ENCODE peak calls at places on chromosomes 11 and 22, in nine cellular contexts. One of them, this sample, is unnamed.
A peak's percentile ranks its signal among the peaks of the same experiment; 100 is the strongest.

GRCh38 chr11:120413480-120413879 is 77.3 kb downstream of the ARHGEF12 start:
- DNase-seq in astrocyte: peak; percentile 91
- DNase-seq in H1: no peak
- DNase-seq in endothelial cell of umbilical vein: no peak
- DNase-seq in neuronal stem cell: no peak
- DNase-seq in neural progenitor cell: no peak
- DNase-seq in fibroblast of lung: peak; percentile 93
- DNase-seq in trophoblast cell: no peak
- DNase-seq in PC-3: peak; percentile 79
- DNase-seq in this sample: peak; percentile 85

GRCh38 chr11:16001899-16002426 is 354.4 kb downstream of the SOX6 start:
- DNase-seq in astrocyte: peak; percentile 98
- DNase-seq in H1: no peak
- DNase-seq in endothelial cell of umbilical vein: peak; percentile 87
- DNase-seq in neuronal stem cell: peak; percentile 18
- DNase-seq in neural progenitor cell: peak; percentile 62
- DNase-seq in fibroblast of lung: peak; percentile 98
- DNase-seq in trophoblast cell: peak; percentile 7
- DNase-seq in PC-3: peak; percentile 30
- DNase-seq in this sample: peak; percentile 87

GRCh38 chr22:39490135-39490798 is 11.8 kb upstream of the MIEF1 start:
- DNase-seq in astrocyte: peak; percentile 65
- DNase-seq in H1: peak; percentile 81
- DNase-seq in endothelial cell of umbilical vein: peak; percentile 60
- DNase-seq in neuronal stem cell: peak; percentile 56
- DNase-seq in neural progenitor cell: peak; percentile 89
- DNase-seq in fibroblast of lung: peak; percentile 72
- DNase-seq in trophoblast cell: peak; percentile 70
- DNase-seq in PC-3: peak; percentile 69
- DNase-seq in this sample: peak; percentile 91

GRCh38 chr11:2096001-2096918 is 42.9 kb downstream of the IGF2 start:
- DNase-seq in astrocyte: peak; percentile 59
- DNase-seq in H1: no peak
- DNase-seq in endothelial cell of umbilical vein: no peak
- DNase-seq in neuronal stem cell: no peak
- DNase-seq in neural progenitor cell: no peak
- DNase-seq in fibroblast of lung: peak; percentile 73
- DNase-seq in trophoblast cell: no peak
- DNase-seq in PC-3: no peak
- DNase-seq in this sample: peak; percentile 56

GRCh38 chr11:131470526-131470925 is 100.1 kb downstream of the NTM start:
- DNase-seq in astrocyte: no peak
- DNase-seq in H1: no peak
- DNase-seq in endothelial cell of umbilical vein: no peak
- DNase-seq in neuronal stem cell: no peak
- DNase-seq in neural progenitor cell: no peak
- DNase-seq in fibroblast of lung: no peak
- DNase-seq in trophoblast cell: no peak
- DNase-seq in PC-3: no peak
- DNase-seq in this sample: no peak

GRCh38 chr22:37486224-37486845 is at the start of gene MFNG:
- DNase-seq in astrocyte: no peak
- DNase-seq in H1: peak; percentile 83
- DNase-seq in endothelial cell of umbilical vein: peak; percentile 80
- DNase-seq in neuronal stem cell: peak; percentile 62
- DNase-seq in neural progenitor cell: peak; percentile 91
- DNase-seq in fibroblast of lung: peak; percentile 20
- DNase-seq in trophoblast cell: peak; percentile 34
- DNase-seq in PC-3: peak; percentile 55
- DNase-seq in this sample: peak; percentile 68

GRCh38 chr11:35893796-35894475 is 49.9 kb upstream of the LDLRAD3 start:
- DNase-seq in astrocyte: no peak
- DNase-seq in H1: no peak
- DNase-seq in endothelial cell of umbilical vein: no peak
- DNase-seq in neuronal stem cell: no peak
- DNase-seq in neural progenitor cell: no peak
- DNase-seq in fibroblast of lung: peak; percentile 29
- DNase-seq in trophoblast cell: peak; percentile 98
- DNase-seq in PC-3: peak; percentile 95
- DNase-seq in this sample: no peak

GRCh38 chr11:36343436-36343835 is 47.3 kb downstream of the PRR5L start:
- DNase-seq in astrocyte: no peak
- DNase-seq in H1: no peak
- DNase-seq in endothelial cell of umbilical vein: no peak
- DNase-seq in neuronal stem cell: no peak
- DNase-seq in neural progenitor cell: no peak
- DNase-seq in fibroblast of lung: no peak
- DNase-seq in trophoblast cell: no peak
- DNase-seq in PC-3: no peak
- DNase-seq in this sample: no peak

GRCh38 chr11:124917115-124917637 is 1.9 kb upstream of the HEPN1 start:
- DNase-seq in astrocyte: no peak
- DNase-seq in H1: no peak
- DNase-seq in endothelial cell of umbilical vein: no peak
- DNase-seq in neuronal stem cell: no peak
- DNase-seq in neural progenitor cell: no peak
- DNase-seq in fibroblast of lung: peak; percentile 28
- DNase-seq in trophoblast cell: no peak
- DNase-seq in PC-3: no peak
- DNase-seq in this sample: peak; percentile 47

GRCh38 chr22:37708580-37709444 is 12.0 kb downstream of the TRIOBP start:
- DNase-seq in astrocyte: no peak
- DNase-seq in H1: no peak
- DNase-seq in endothelial cell of umbilical vein: no peak
- DNase-seq in neuronal stem cell: no peak
- DNase-seq in neural progenitor cell: no peak
- DNase-seq in fibroblast of lung: no peak
- DNase-seq in trophoblast cell: no peak
- DNase-seq in PC-3: no peak
- DNase-seq in this sample: no peak

GRCh38 chr22:49997932-49998717 is 14.4 kb downstream of the IL17REL start:
- DNase-seq in astrocyte: no peak
- DNase-seq in H1: no peak
- DNase-seq in endothelial cell of umbilical vein: no peak
- DNase-seq in neuronal stem cell: no peak
- DNase-seq in neural progenitor cell: no peak
- DNase-seq in fibroblast of lung: no peak
- DNase-seq in trophoblast cell: no peak
- DNase-seq in PC-3: no peak
- DNase-seq in this sample: no peak

GRCh38 chr11:76265771-76266241 is 59.5 kb upstream of the WNT11 start:
- DNase-seq in astrocyte: peak; percentile 3
- DNase-seq in H1: no peak
- DNase-seq in endothelial cell of umbilical vein: no peak
- DNase-seq in neuronal stem cell: no peak
- DNase-seq in neural progenitor cell: no peak
- DNase-seq in fibroblast of lung: peak; percentile 22
- DNase-seq in trophoblast cell: no peak
- DNase-seq in PC-3: no peak
- DNase-seq in this sample: peak; percentile 58

GRCh38 chr11:130580372-130580771 is 131.9 kb downstream of the ADAMTS15 start:
- DNase-seq in astrocyte: peak; percentile 99
- DNase-seq in H1: no peak
- DNase-seq in endothelial cell of umbilical vein: peak; percentile 61
- DNase-seq in neuronal stem cell: peak; percentile 71
- DNase-seq in neural progenitor cell: peak; percentile 89
- DNase-seq in fibroblast of lung: peak; percentile 99
- DNase-seq in trophoblast cell: peak; percentile 77
- DNase-seq in PC-3: peak; percentile 94
- DNase-seq in this sample: peak; percentile 89

GRCh38 chr22:24326266-24326665 is 55.6 kb downstream of the SPECC1L start:
- DNase-seq in astrocyte: no peak
- DNase-seq in H1: no peak
- DNase-seq in endothelial cell of umbilical vein: no peak
- DNase-seq in neuronal stem cell: no peak
- DNase-seq in neural progenitor cell: no peak
- DNase-seq in fibroblast of lung: no peak
- DNase-seq in trophoblast cell: no peak
- DNase-seq in PC-3: no peak
- DNase-seq in this sample: no peak

GRCh38 chr22:39856588-39856987 is 37.0 kb downstream of the ENTHD1 start:
- DNase-seq in astrocyte: no peak
- DNase-seq in H1: no peak
- DNase-seq in endothelial cell of umbilical vein: no peak
- DNase-seq in neuronal stem cell: no peak
- DNase-seq in neural progenitor cell: no peak
- DNase-seq in fibroblast of lung: no peak
- DNase-seq in trophoblast cell: no peak
- DNase-seq in PC-3: no peak
- DNase-seq in this sample: no peak

GRCh38 chr22:41914611-41915034 is 251 bp downstream of the SHISA8 start:
- DNase-seq in astrocyte: no peak
- DNase-seq in H1: no peak
- DNase-seq in endothelial cell of umbilical vein: no peak
- DNase-seq in neuronal stem cell: no peak
- DNase-seq in neural progenitor cell: peak; percentile 58
- DNase-seq in fibroblast of lung: no peak
- DNase-seq in trophoblast cell: no peak
- DNase-seq in PC-3: no peak
- DNase-seq in this sample: no peak

GRCh38 chr11:74418509-74418895 is 20.3 kb upstream of the PGM2L1 start:
- DNase-seq in astrocyte: peak; percentile 90
- DNase-seq in H1: no peak
- DNase-seq in endothelial cell of umbilical vein: peak; percentile 95
- DNase-seq in neuronal stem cell: no peak
- DNase-seq in neural progenitor cell: no peak
- DNase-seq in fibroblast of lung: peak; percentile 92
- DNase-seq in trophoblast cell: peak; percentile 36
- DNase-seq in PC-3: peak; percentile 93
- DNase-seq in this sample: peak; percentile 83

GRCh38 chr11:77446911-77447629 is 26.8 kb downstream of the PAK1 start:
- DNase-seq in astrocyte: peak; percentile 8
- DNase-seq in H1: no peak
- DNase-seq in endothelial cell of umbilical vein: no peak
- DNase-seq in neuronal stem cell: no peak
- DNase-seq in neural progenitor cell: no peak
- DNase-seq in fibroblast of lung: peak; percentile 18
- DNase-seq in trophoblast cell: no peak
- DNase-seq in PC-3: peak; percentile 12
- DNase-seq in this sample: no peak

GRCh38 chr22:49719046-49719445 is 108.6 kb downstream of the BRD1 start:
- DNase-seq in astrocyte: no peak
- DNase-seq in H1: no peak
- DNase-seq in endothelial cell of umbilical vein: no peak
- DNase-seq in neuronal stem cell: no peak
- DNase-seq in neural progenitor cell: no peak
- DNase-seq in fibroblast of lung: no peak
- DNase-seq in trophoblast cell: no peak
- DNase-seq in PC-3: no peak
- DNase-seq in this sample: no peak

GRCh38 chr11:32821517-32821916 is 8.2 kb upstream of the PRRG4 start:
- DNase-seq in astrocyte: peak; percentile 56
- DNase-seq in H1: no peak
- DNase-seq in endothelial cell of umbilical vein: no peak
- DNase-seq in neuronal stem cell: no peak
- DNase-seq in neural progenitor cell: no peak
- DNase-seq in fibroblast of lung: peak; percentile 62
- DNase-seq in trophoblast cell: peak; percentile 26
- DNase-seq in PC-3: peak; percentile 91
- DNase-seq in this sample: peak; percentile 38

DNA sequence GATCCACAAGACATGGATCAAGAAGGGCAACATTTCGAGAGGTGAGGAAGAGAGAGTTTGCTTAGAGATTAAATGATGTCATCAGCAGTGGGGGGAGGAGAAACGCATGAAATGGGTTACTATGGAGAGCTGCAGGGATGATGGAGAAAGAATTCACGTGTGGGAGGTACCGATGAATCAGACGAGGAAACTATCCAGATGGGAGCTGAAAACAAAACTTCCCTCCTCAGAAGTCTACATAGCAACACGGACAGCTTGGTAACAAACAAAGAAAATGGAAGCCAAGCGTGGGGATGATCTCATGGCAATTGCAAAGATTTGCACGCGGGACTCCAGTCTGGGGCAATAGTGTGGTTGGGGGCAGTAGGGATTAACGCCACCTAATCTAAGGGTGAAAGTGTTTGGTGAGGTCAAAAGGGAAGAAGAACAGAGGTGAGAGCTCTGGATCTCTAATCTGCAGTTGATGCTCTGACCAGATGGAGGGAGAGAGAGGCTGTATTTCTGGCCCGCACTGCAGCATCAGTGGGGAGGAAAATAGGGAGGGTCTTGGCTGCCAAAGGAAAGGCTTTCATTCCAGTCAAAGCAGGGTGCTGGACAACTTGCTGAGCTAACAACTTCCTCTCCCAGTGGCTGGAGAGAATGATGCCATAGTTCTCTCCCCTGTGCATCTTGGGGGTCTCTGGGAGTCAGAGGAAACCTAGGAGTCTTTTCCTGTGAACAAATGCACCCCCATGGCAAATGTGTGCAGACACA is 43.4 kb upstream of the CSNK2A3 start:
- DNase-seq in astrocyte: peak; percentile 95
- DNase-seq in H1: no peak
- DNase-seq in endothelial cell of umbilical vein: no peak
- DNase-seq in neuronal stem cell: no peak
- DNase-seq in neural progenitor cell: no peak
- DNase-seq in fibroblast of lung: peak; percentile 96
- DNase-seq in trophoblast cell: peak; percentile 45
- DNase-seq in PC-3: no peak
- DNase-seq in this sample: peak; percentile 98
- H2AFZ ChIP-seq in astrocyte: peak overlapping the region; percentile 33
- H2AFZ ChIP-seq in H1: no peak overlapping the region
- H2AFZ ChIP-seq in endothelial cell of umbilical vein: no peak overlapping the region
- H2AFZ ChIP-seq in neuronal stem cell: peak overlapping the region; percentile 18
- H2AFZ ChIP-seq in neural progenitor cell: no peak overlapping the region
- H2AFZ ChIP-seq in fibroblast of lung: peak overlapping the region; percentile 44
- H2AFZ ChIP-seq in trophoblast cell: no peak overlapping the region
- H2AFZ ChIP-seq in PC-3: no peak overlapping the region
- H2AFZ ChIP-seq in this sample: peak overlapping the region; percentile 79

GRCh38 chr22:46775364-46775758 is 12.9 kb downstream of the TBC1D22A start:
- DNase-seq in astrocyte: no peak
- DNase-seq in H1: no peak
- DNase-seq in endothelial cell of umbilical vein: no peak
- DNase-seq in neuronal stem cell: no peak
- DNase-seq in neural progenitor cell: no peak
- DNase-seq in fibroblast of lung: no peak
- DNase-seq in trophoblast cell: no peak
- DNase-seq in PC-3: no peak
- DNase-seq in this sample: no peak
- H3K9ac ChIP-seq in astrocyte: no peak overlapping the region
- H3K9ac ChIP-seq in H1: no peak overlapping the region
- H3K9ac ChIP-seq in endothelial cell of umbilical vein: no peak overlapping the region
- H3K9ac ChIP-seq in neuronal stem cell: no peak overlapping the region
- H3K9ac ChIP-seq in neural progenitor cell: no peak overlapping the region
- H3K9ac ChIP-seq in fibroblast of lung: no peak overlapping the region
- H3K9ac ChIP-seq in trophoblast cell: no peak overlapping the region
- H3K9ac ChIP-seq in PC-3: no peak overlapping the region
- H3K9ac ChIP-seq in this sample: no peak overlapping the region

GRCh38 chr11:126914941-126915340 is 85.6 kb downstream of the KIRREL3 start:
- DNase-seq in astrocyte: peak; percentile 80
- DNase-seq in H1: no peak
- DNase-seq in endothelial cell of umbilical vein: no peak
- DNase-seq in neuronal stem cell: no peak
- DNase-seq in neural progenitor cell: no peak
- DNase-seq in fibroblast of lung: peak; percentile 80
- DNase-seq in trophoblast cell: peak; percentile 79
- DNase-seq in PC-3: no peak
- DNase-seq in this sample: peak; percentile 60
- H2AFZ ChIP-seq in astrocyte: no peak overlapping the region
- H2AFZ ChIP-seq in H1: no peak overlapping the region
- H2AFZ ChIP-seq in endothelial cell of umbilical vein: no peak overlapping the region
- H2AFZ ChIP-seq in neuronal stem cell: no peak overlapping the region
- H2AFZ ChIP-seq in neural progenitor cell: no peak overlapping the region
- H2AFZ ChIP-seq in fibroblast of lung: no peak overlapping the region
- H2AFZ ChIP-seq in trophoblast cell: no peak overlapping the region
- H2AFZ ChIP-seq in PC-3: no peak overlapping the region
- H2AFZ ChIP-seq in this sample: no peak overlapping the region

GRCh38 chr22:20531404-20532181 is 24.2 kb downstream of the MED15 start:
- DNase-seq in astrocyte: peak; percentile 92
- DNase-seq in H1: no peak
- DNase-seq in endothelial cell of umbilical vein: peak; percentile 64
- DNase-seq in neuronal stem cell: no peak
- DNase-seq in neural progenitor cell: peak; percentile 70
- DNase-seq in fibroblast of lung: peak; percentile 95
- DNase-seq in trophoblast cell: peak; percentile 85
- DNase-seq in PC-3: peak; percentile 91
- DNase-seq in this sample: peak; percentile 96
- H3K9ac ChIP-seq in astrocyte: peak overlapping the region; percentile 81
- H3K9ac ChIP-seq in H1: no peak overlapping the region
- H3K9ac ChIP-seq in endothelial cell of umbilical vein: peak overlapping the region; percentile 11
- H3K9ac ChIP-seq in neuronal stem cell: peak overlapping the region; percentile 1
- H3K9ac ChIP-seq in neural progenitor cell: no peak overlapping the region
- H3K9ac ChIP-seq in fibroblast of lung: peak overlapping the region; percentile 64
- H3K9ac ChIP-seq in trophoblast cell: no peak overlapping the region
- H3K9ac ChIP-seq in PC-3: peak overlapping the region; percentile 83
- H3K9ac ChIP-seq in this sample: peak overlapping the region; percentile 93

This sample was measured in GM23248.